ENCODE peak calls at places on chromosome 3, in five cellular contexts. I is AG04450; G is PC-3; P is heart left ventricle; R is CD4-positive, alpha-beta T cell. Z is an unnamed sample.

GRCh38 chr3:113697192-113698090 is 999 bp upstream of the USF3 start:
- DNase-seq in I (no peak), G (peak; percentile 32), R (peak; percentile 12), P (peak; percentile 32), Z (peak; percentile 50)

GRCh38 chr3:71056327-71056726 is 527.2 kb downstream of the FOXP1 start:
- DNase-seq in P (no peak), I (no peak), G (peak; percentile 81), R (no peak), Z (no peak)

GRCh38 chr3:50316657-50317242 is 5.8 kb downstream of the HYAL2 start:
- DNase-seq in R (peak; percentile 52), G (peak; percentile 98), I (no peak), P (no peak), Z (no peak)

GRCh38 chr3:10432931-10433330 is 72.5 kb downstream of the ATP2B2 start:
- DNase-seq in I (peak; percentile 18), P (no peak), G (no peak), R (no peak), Z (no peak)

GRCh38 chr3:159830523-159831151 is 158.0 kb upstream of the IL12A start:
- DNase-seq in R (no peak), I (no peak), G (no peak), P (no peak), Z (no peak)

GRCh38 chr3:56864090-56864489 is 62.3 kb upstream of the ARHGEF3 start:
- DNase-seq in P (no peak), G (no peak), I (no peak), R (no peak), Z (no peak)

GRCh38 chr3:72155391-72156064 is 370.6 kb upstream of the PROK2 start:
- DNase-seq in P (peak; percentile 36), R (no peak), G (peak; percentile 83), I (peak; percentile 88), Z (no peak)

GRCh38 chr3:146334151-146334550 is 83.2 kb upstream of the PLSCR4 start:
- DNase-seq in G (peak; percentile 60), R (no peak), I (no peak), P (peak; percentile 26), Z (no peak)

GRCh38 chr3:115330406-115330805 is 183.3 kb upstream of the ZBTB20 start:
- DNase-seq in G (peak; percentile 41), I (no peak), P (no peak), R (no peak), Z (no peak)

GRCh38 chr3:187973977-187974856 is 179.7 kb upstream of the LPP start:
- DNase-seq in P (no peak), I (no peak), G (no peak), R (no peak), Z (no peak)

GRCh38 chr3:102124301-102125158 is 275.2 kb downstream of the NFKBIZ start:
- DNase-seq in I (no peak), R (no peak), G (peak; percentile 52), P (no peak), Z (no peak)

GRCh38 chr3:82618594-82618993 is 857.1 kb upstream of the GBE1 start:
- DNase-seq in P (no peak), I (no peak), R (no peak), G (no peak), Z (no peak)

GRCh38 chr3:192892981-192893827 is 24.5 kb downstream of the MB21D2 start:
- DNase-seq in P (peak; percentile 40), R (peak; percentile 27), I (peak; percentile 73), G (peak; percentile 48), Z (peak; percentile 11)

GRCh38 chr3:12400795-12401194 is 83.5 kb upstream of the TSEN2 start:
- DNase-seq in I (peak; percentile 32), G (peak; percentile 74), P (no peak), R (no peak), Z (no peak)

GRCh38 chr3:149848238-149848637 is 35.2 kb downstream of the RNF13 start:
- DNase-seq in G (no peak), R (no peak), P (no peak), I (no peak), Z (no peak)

GRCh38 chr3:149845570-149846244 is 32.7 kb downstream of the RNF13 start:
- DNase-seq in P (no peak), R (no peak), G (peak; percentile 81), I (no peak), Z (no peak)

GRCh38 chr3:149848688-149849087 is 35.7 kb downstream of the RNF13 start:
- DNase-seq in P (no peak), R (no peak), I (no peak), G (no peak), Z (no peak)

DNA sequence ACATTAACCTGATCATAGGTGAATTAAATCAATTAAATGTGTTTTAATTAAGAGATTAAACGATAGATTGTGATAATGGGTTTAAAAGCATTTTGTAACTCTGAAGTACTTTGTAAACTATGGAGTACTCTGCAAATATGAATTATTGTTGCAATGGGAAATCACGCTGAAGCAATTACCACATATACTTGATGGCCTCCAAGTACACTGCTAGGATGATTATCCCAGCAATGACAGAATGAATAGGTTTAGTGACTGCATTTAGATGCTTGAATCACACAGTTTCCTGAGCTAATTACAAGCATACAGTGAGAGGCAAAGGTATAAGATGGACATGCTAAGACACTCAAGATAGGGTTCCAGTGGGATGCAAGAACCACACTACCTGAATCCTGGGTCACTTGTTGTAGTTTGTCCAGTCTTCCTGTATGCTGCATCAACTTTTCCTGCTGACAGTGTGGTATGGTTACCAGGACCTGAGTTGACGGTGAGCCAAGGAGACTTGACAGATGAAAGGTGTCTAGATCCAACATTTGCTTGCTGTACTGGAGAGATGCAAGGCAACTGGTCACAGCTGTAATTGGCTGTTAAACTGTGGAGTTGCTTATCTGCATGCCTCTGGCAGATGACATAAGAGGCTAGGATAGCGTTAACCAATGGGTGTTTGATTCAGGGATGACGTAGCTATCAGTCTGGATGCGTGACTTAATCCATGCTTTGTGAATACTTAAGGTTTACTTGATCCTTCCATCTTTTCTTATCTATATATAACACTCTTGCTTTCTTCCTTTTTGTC is 38.0 kb downstream of the RNF13 start:
- DNase-seq in P (no peak), R (no peak), G (no peak), I (no peak), Z (no peak)
- H3K27ac ChIP-seq in P (no peak overlapping the region), R (no peak overlapping the region), G (no peak overlapping the region), I (no peak overlapping the region), Z (no peak overlapping the region)

DNA sequence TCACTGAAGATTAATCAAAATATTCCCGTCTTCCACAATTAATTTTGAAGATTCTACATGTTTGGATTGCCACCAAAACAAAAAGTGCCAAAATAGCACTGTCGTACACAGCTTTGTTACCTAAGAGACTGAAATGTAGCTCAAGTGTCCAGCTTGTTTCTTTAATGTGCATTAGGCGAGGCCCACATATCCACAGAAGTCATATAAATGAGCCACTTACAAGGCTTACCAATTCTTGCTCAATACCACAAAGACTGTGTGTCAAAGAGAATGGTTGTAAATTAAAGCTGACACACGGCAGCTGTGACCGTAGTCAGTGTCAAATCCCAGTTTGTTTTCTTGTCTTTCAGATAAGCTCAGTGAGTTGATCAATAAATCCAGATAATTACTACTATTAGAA is 639.4 kb upstream of the TBL1XR1 start:
- DNase-seq in R (no peak), G (peak; percentile 31), I (no peak), P (no peak), Z (no peak)
- H3K27ac ChIP-seq in R (no peak overlapping the region), G (no peak overlapping the region), I (no peak overlapping the region), P (no peak overlapping the region), Z (no peak overlapping the region)

DNA sequence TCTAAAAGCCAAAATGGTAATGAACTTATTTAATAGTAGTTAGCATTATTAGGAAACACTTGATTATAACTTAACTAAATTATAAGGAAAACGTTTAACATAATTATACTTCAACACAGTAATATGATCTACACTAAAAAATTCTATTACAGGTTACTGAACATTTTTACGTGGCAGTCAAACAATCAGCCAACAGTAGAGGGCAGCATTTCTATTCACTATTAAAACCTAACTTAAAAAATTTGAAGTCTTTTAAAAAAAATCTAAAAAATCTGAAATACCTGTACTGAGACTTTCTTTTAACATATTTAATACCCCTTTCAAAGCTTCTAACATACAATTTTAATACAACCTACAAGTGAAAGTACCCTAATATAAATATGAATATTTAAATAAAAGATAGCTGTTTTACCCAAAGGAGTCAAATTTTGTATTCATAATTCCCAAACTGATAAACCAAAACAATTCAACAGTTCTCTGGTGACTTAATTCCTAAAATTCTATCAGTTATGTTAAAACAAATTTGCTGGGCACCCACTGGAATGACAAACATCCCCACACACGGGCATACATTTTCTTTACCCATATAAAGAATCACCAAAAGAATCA is 41.5 kb downstream of the DLG1 start:
- DNase-seq in R (no peak), I (peak; percentile 24), G (peak; percentile 75), P (no peak), Z (no peak)
- H3K27ac ChIP-seq in R (no peak overlapping the region), I (no peak overlapping the region), G (no peak overlapping the region), P (no peak overlapping the region), Z (peak overlapping the region; percentile 35)

GRCh38 chr3:127020543-127020942 is 37.6 kb downstream of the PLXNA1 start:
- DNase-seq in G (no peak), I (no peak), R (no peak), P (no peak), Z (no peak)

GRCh38 chr3:127017229-127017628 is 34.3 kb downstream of the PLXNA1 start:
- DNase-seq in I (no peak), P (no peak), R (no peak), G (no peak), Z (no peak)

GRCh38 chr3:127018306-127018828 is 35.5 kb downstream of the PLXNA1 start:
- DNase-seq in R (no peak), P (no peak), I (no peak), G (no peak), Z (no peak)

GRCh38 chr3:127017781-127018180 is 34.9 kb downstream of the PLXNA1 start:
- DNase-seq in R (no peak), P (no peak), I (no peak), G (no peak), Z (no peak)

GRCh38 chr3:127019449-127019848 is 36.5 kb downstream of the PLXNA1 start:
- DNase-seq in I (no peak), P (no peak), R (no peak), G (peak; percentile 25), Z (no peak)
- H3K27ac ChIP-seq in I (no peak overlapping the region), P (no peak overlapping the region), R (no peak overlapping the region), G (no peak overlapping the region), Z (no peak overlapping the region)

GRCh38 chr3:141274411-141275031 is 42.9 kb downstream of the PXYLP1 start:
- DNase-seq in P (no peak), G (no peak), R (no peak), I (no peak), Z (no peak)
- H3K27ac ChIP-seq in P (no peak overlapping the region), G (peak overlapping the region; percentile 99), R (no peak overlapping the region), I (peak overlapping the region; percentile 21), Z (no peak overlapping the region)

DNA sequence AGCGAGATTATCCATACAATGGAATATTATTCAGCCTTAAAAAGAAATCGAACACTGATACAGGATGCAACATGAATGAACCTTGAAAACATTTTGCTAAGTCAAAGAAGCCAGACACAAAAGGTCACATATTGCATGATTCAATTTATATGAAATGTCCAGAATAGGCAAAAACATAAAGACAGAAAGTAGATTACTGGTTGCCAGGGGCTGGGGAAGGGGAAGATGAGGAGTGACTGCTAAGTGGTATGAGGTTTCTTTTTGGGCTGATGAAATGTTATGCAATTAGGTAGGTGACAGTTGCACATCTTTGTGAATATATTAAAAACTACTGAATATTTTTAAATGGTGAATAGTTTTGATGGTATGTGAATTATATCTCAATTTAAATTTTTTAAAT is 38.3 kb downstream of the LRRFIP2 start:
- DNase-seq in R (no peak), G (no peak), P (no peak), I (no peak), Z (no peak)
- H3K27ac ChIP-seq in R (no peak overlapping the region), G (no peak overlapping the region), P (no peak overlapping the region), I (no peak overlapping the region), Z (no peak overlapping the region)

Z was measured in substantia nigra.